ENCODE peak calls at places on chromosomes 3 and 15, in seven cellular contexts. One of them, this sample, is unnamed. For H3K27me3, the result is how much of the 10 kb centered on the place peaks cover.

GRCh38 chr15:61685513-61685912 is 374.7 kb downstream of the VPS13C start:
- DNase-seq in lung: no peak
- DNase-seq in neural progenitor cell: no peak
- DNase-seq in IMR-90: no peak
- DNase-seq in psoas muscle: no peak
- DNase-seq in CD8-positive, alpha-beta T cell: no peak
- DNase-seq in heart right ventricle: no peak
- DNase-seq in this sample: no peak

GRCh38 chr3:56962200-56962599 is 98.3 kb upstream of the SPATA12 start:
- DNase-seq in lung: no peak
- DNase-seq in neural progenitor cell: no peak
- DNase-seq in IMR-90: no peak
- DNase-seq in psoas muscle: no peak
- DNase-seq in CD8-positive, alpha-beta T cell: no peak
- DNase-seq in heart right ventricle: no peak
- DNase-seq in this sample: no peak

GRCh38 chr3:151446002-151446340 is 14.9 kb downstream of the IGSF10 start:
- DNase-seq in lung: no peak
- DNase-seq in neural progenitor cell: no peak
- DNase-seq in IMR-90: no peak
- DNase-seq in psoas muscle: no peak
- DNase-seq in CD8-positive, alpha-beta T cell: no peak
- DNase-seq in heart right ventricle: no peak
- DNase-seq in this sample: no peak

GRCh38 chr3:20648921-20649381 is 462.9 kb upstream of the SGO1 start:
- DNase-seq in lung: no peak
- DNase-seq in neural progenitor cell: no peak
- DNase-seq in IMR-90: peak
- DNase-seq in psoas muscle: no peak
- DNase-seq in CD8-positive, alpha-beta T cell: no peak
- DNase-seq in heart right ventricle: no peak
- DNase-seq in this sample: no peak

GRCh38 chr15:60009581-60010379 is 5.7 kb downstream of the FOXB1 start:
- DNase-seq in lung: no peak
- DNase-seq in neural progenitor cell: peak
- DNase-seq in IMR-90: no peak
- DNase-seq in psoas muscle: no peak
- DNase-seq in CD8-positive, alpha-beta T cell: no peak
- DNase-seq in heart right ventricle: no peak
- DNase-seq in this sample: no peak

GRCh38 chr15:45174577-45174976 is 13.2 kb downstream of the SHF start:
- DNase-seq in lung: no peak
- DNase-seq in neural progenitor cell: no peak
- DNase-seq in IMR-90: no peak
- DNase-seq in psoas muscle: no peak
- DNase-seq in CD8-positive, alpha-beta T cell: no peak
- DNase-seq in heart right ventricle: no peak
- DNase-seq in this sample: no peak

GRCh38 chr3:33438871-33439270 is 1.3 kb downstream of the UBP1 start:
- DNase-seq in lung: no peak
- DNase-seq in neural progenitor cell: no peak
- DNase-seq in IMR-90: peak
- DNase-seq in psoas muscle: no peak
- DNase-seq in CD8-positive, alpha-beta T cell: no peak
- DNase-seq in heart right ventricle: no peak
- DNase-seq in this sample: no peak

GRCh38 chr15:48790716-48791115 is 20.2 kb downstream of the CEP152 start:
- DNase-seq in lung: no peak
- DNase-seq in neural progenitor cell: no peak
- DNase-seq in IMR-90: no peak
- DNase-seq in psoas muscle: no peak
- DNase-seq in CD8-positive, alpha-beta T cell: no peak
- DNase-seq in heart right ventricle: no peak
- DNase-seq in this sample: no peak

GRCh38 chr3:196163687-196164493 is 47.3 kb downstream of the ZDHHC19 start:
- DNase-seq in lung: peak
- DNase-seq in neural progenitor cell: no peak
- DNase-seq in IMR-90: no peak
- DNase-seq in psoas muscle: peak
- DNase-seq in CD8-positive, alpha-beta T cell: no peak
- DNase-seq in heart right ventricle: peak
- DNase-seq in this sample: no peak

GRCh38 chr3:87052499-87053260 is 61.7 kb upstream of the VGLL3 start:
- DNase-seq in lung: no peak
- DNase-seq in neural progenitor cell: peak
- DNase-seq in IMR-90: no peak
- DNase-seq in psoas muscle: peak
- DNase-seq in CD8-positive, alpha-beta T cell: no peak
- DNase-seq in heart right ventricle: no peak
- DNase-seq in this sample: no peak

GRCh38 chr3:131306242-131306641 is 75.3 kb upstream of the NUDT16 start:
- DNase-seq in lung: no peak
- DNase-seq in neural progenitor cell: no peak
- DNase-seq in IMR-90: no peak
- DNase-seq in psoas muscle: no peak
- DNase-seq in CD8-positive, alpha-beta T cell: no peak
- DNase-seq in heart right ventricle: no peak
- DNase-seq in this sample: no peak

GRCh38 chr15:36332301-36332700 is 247.1 kb upstream of the CDIN1 start:
- DNase-seq in lung: no peak
- DNase-seq in neural progenitor cell: no peak
- DNase-seq in IMR-90: peak
- DNase-seq in psoas muscle: no peak
- DNase-seq in CD8-positive, alpha-beta T cell: no peak
- DNase-seq in heart right ventricle: no peak
- DNase-seq in this sample: no peak

GRCh38 chr3:41239587-41239986 is 40.3 kb downstream of the CTNNB1 start:
- DNase-seq in lung: no peak
- DNase-seq in neural progenitor cell: no peak
- DNase-seq in IMR-90: no peak
- DNase-seq in psoas muscle: no peak
- DNase-seq in CD8-positive, alpha-beta T cell: no peak
- DNase-seq in heart right ventricle: no peak
- DNase-seq in this sample: no peak

GRCh38 chr3:29889230-29889629 is 608.4 kb downstream of the RBMS3 start:
- DNase-seq in lung: no peak
- DNase-seq in neural progenitor cell: no peak
- DNase-seq in IMR-90: peak
- DNase-seq in psoas muscle: no peak
- DNase-seq in CD8-positive, alpha-beta T cell: no peak
- DNase-seq in heart right ventricle: no peak
- DNase-seq in this sample: no peak

GRCh38 chr3:127483902-127484591 is 106.5 kb downstream of the TPRA1 start:
- DNase-seq in lung: no peak
- DNase-seq in neural progenitor cell: no peak
- DNase-seq in IMR-90: no peak
- DNase-seq in psoas muscle: no peak
- DNase-seq in CD8-positive, alpha-beta T cell: no peak
- DNase-seq in heart right ventricle: no peak
- DNase-seq in this sample: peak

GRCh38 chr3:139715736-139716135 is 38.0 kb upstream of the NMNAT3 start:
- DNase-seq in lung: no peak
- DNase-seq in neural progenitor cell: no peak
- DNase-seq in IMR-90: no peak
- DNase-seq in psoas muscle: no peak
- DNase-seq in CD8-positive, alpha-beta T cell: no peak
- DNase-seq in heart right ventricle: no peak
- DNase-seq in this sample: no peak

GRCh38 chr15:44780608-44781007 is 44.3 kb downstream of the TRIM69 start:
- DNase-seq in lung: no peak
- DNase-seq in neural progenitor cell: no peak
- DNase-seq in IMR-90: no peak
- DNase-seq in psoas muscle: no peak
- DNase-seq in CD8-positive, alpha-beta T cell: no peak
- DNase-seq in heart right ventricle: no peak
- DNase-seq in this sample: no peak

GRCh38 chr15:55552926-55553325 is 35.2 kb downstream of the PYGO1 start:
- DNase-seq in lung: no peak
- DNase-seq in neural progenitor cell: peak
- DNase-seq in IMR-90: peak
- DNase-seq in psoas muscle: peak
- DNase-seq in CD8-positive, alpha-beta T cell: no peak
- DNase-seq in heart right ventricle: peak
- DNase-seq in this sample: no peak

GRCh38 chr3:140708815-140709214 is 31.0 kb downstream of the TRIM42 start:
- DNase-seq in lung: no peak
- DNase-seq in neural progenitor cell: no peak
- DNase-seq in IMR-90: no peak
- DNase-seq in psoas muscle: no peak
- DNase-seq in CD8-positive, alpha-beta T cell: no peak
- DNase-seq in heart right ventricle: no peak
- DNase-seq in this sample: no peak

GRCh38 chr3:131731709-131732108 is 228.9 kb upstream of the MRPL3 start:
- DNase-seq in lung: no peak
- DNase-seq in neural progenitor cell: no peak
- DNase-seq in IMR-90: no peak
- DNase-seq in psoas muscle: no peak
- DNase-seq in CD8-positive, alpha-beta T cell: no peak
- DNase-seq in heart right ventricle: no peak
- DNase-seq in this sample: no peak

GRCh38 chr3:140717915-140718314 is 40.1 kb downstream of the TRIM42 start:
- DNase-seq in lung: no peak
- DNase-seq in neural progenitor cell: no peak
- DNase-seq in IMR-90: no peak
- DNase-seq in psoas muscle: no peak
- DNase-seq in CD8-positive, alpha-beta T cell: no peak
- DNase-seq in heart right ventricle: no peak
- DNase-seq in this sample: no peak

GRCh38 chr15:98881526-98882517 is 125.8 kb downstream of the PGPEP1L start:
- DNase-seq in lung: no peak
- DNase-seq in neural progenitor cell: peak
- DNase-seq in IMR-90: peak
- DNase-seq in psoas muscle: no peak
- DNase-seq in CD8-positive, alpha-beta T cell: no peak
- DNase-seq in heart right ventricle: no peak
- DNase-seq in this sample: no peak

GRCh38 chr3:62525276-62525675 is 151.9 kb upstream of the FEZF2 start:
- DNase-seq in lung: no peak
- DNase-seq in neural progenitor cell: no peak
- DNase-seq in IMR-90: peak
- DNase-seq in psoas muscle: no peak
- DNase-seq in CD8-positive, alpha-beta T cell: no peak
- DNase-seq in heart right ventricle: no peak
- DNase-seq in this sample: no peak

GRCh38 chr15:67149859-67150824 is 84.7 kb downstream of the SMAD3 start:
- DNase-seq in lung: peak
- DNase-seq in neural progenitor cell: peak
- DNase-seq in IMR-90: peak
- DNase-seq in psoas muscle: peak
- DNase-seq in CD8-positive, alpha-beta T cell: no peak
- DNase-seq in heart right ventricle: peak
- DNase-seq in this sample: peak

GRCh38 chr3:134300520-134300919 is 49.9 kb upstream of the RYK start:
- DNase-seq in lung: no peak
- DNase-seq in neural progenitor cell: peak
- DNase-seq in IMR-90: no peak
- DNase-seq in psoas muscle: no peak
- DNase-seq in CD8-positive, alpha-beta T cell: no peak
- DNase-seq in heart right ventricle: no peak
- DNase-seq in this sample: no peak
- TF ChIP-seq CTCF in lung: no peak
- TF ChIP-seq CTCF in neural progenitor cell: peak
- TF ChIP-seq CTCF in IMR-90: peak
- TF ChIP-seq CTCF in psoas muscle: no peak
- TF ChIP-seq CTCF in CD8-positive, alpha-beta T cell: no peak
- TF ChIP-seq CTCF in heart right ventricle: peak
- TF ChIP-seq CTCF in this sample: no peak

DNA sequence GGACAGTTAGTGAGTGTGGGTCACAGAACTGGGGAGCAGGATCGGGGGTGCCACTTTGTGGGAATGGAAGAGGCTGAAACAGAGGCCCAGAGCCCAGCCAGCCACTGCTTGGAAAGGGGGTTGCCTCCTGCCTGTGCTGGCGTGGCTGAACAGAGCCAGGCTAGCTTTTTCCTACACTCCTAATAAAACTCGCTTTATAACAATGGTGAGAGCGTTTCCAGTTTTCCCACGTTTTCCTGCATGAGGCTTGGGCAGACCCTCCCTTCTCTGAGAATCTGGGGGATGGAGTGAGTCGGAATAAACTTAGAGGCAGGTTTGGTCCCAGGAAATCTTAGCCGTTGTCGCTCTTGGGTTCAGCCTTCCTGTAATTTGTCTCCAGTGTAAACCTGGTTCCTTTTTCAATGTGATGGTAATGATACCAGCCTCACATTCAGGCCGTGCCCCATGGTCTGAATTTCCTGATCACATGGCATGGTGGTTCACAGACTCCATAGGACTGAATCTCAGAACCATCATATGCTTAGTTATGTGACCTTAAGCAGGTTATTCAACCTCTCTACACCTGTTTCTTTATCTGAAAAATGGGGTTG is 6.5 kb upstream of the FGD5 start:
- DNase-seq in lung: no peak
- DNase-seq in neural progenitor cell: no peak
- DNase-seq in IMR-90: no peak
- DNase-seq in psoas muscle: peak
- DNase-seq in CD8-positive, alpha-beta T cell: no peak
- DNase-seq in heart right ventricle: no peak
- DNase-seq in this sample: no peak
- H3K27me3 ChIP-seq in lung: under half
- H3K27me3 ChIP-seq in neural progenitor cell: half or more
- H3K27me3 ChIP-seq in IMR-90: under half
- H3K27me3 ChIP-seq in psoas muscle: under half
- H3K27me3 ChIP-seq in CD8-positive, alpha-beta T cell: under half
- H3K27me3 ChIP-seq in heart right ventricle: under half
- H3K27me3 ChIP-seq in this sample: under half

DNA sequence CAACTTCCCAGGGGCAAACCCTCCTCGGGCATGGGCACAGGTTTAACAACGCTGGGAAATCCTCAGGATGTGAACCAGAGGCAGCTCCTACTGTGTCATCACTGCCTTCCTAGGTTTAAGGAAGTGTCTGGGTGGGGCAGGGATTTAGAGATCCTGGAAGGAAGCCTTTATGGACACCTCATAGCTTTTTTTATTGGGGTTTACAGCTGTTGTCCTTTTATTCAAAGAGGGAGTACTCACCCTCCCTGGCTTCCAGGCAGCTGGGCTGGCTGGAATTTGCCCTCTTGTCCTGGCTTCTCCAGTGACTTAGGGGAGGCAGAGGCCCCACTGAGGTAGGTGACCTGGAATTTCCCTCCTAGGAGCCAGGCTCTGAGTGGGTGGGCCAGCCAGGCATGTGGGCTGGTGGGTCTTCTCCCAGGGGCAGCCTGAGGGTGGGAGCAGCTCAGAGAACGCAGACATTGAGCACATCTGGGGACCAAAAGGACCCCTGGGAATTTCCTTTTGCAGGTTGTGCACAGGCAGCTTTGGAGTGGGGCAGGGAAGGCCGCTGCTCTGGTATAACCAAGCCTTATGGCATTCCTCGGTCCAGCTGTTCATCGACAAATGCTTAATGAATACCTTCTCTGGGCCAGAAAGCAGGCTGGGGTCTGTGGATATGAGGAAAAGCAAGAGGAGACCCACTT is 13.5 kb upstream of the FAM3D start:
- DNase-seq in lung: no peak
- DNase-seq in neural progenitor cell: no peak
- DNase-seq in IMR-90: no peak
- DNase-seq in psoas muscle: no peak
- DNase-seq in CD8-positive, alpha-beta T cell: no peak
- DNase-seq in heart right ventricle: no peak
- DNase-seq in this sample: no peak
- H3K4me3 ChIP-seq in lung: no peak
- H3K4me3 ChIP-seq in neural progenitor cell: no peak
- H3K4me3 ChIP-seq in IMR-90: no peak
- H3K4me3 ChIP-seq in psoas muscle: no peak
- H3K4me3 ChIP-seq in CD8-positive, alpha-beta T cell: no peak
- H3K4me3 ChIP-seq in heart right ventricle: no peak
- H3K4me3 ChIP-seq in this sample: no peak

GRCh38 chr15:64740361-64741170 is 34.8 kb downstream of the RBPMS2 start:
- DNase-seq in lung: peak
- DNase-seq in neural progenitor cell: no peak
- DNase-seq in IMR-90: peak
- DNase-seq in psoas muscle: no peak
- DNase-seq in CD8-positive, alpha-beta T cell: no peak
- DNase-seq in heart right ventricle: peak
- DNase-seq in this sample: peak
- TF ChIP-seq CTCF in lung: no peak
- TF ChIP-seq CTCF in neural progenitor cell: peak
- TF ChIP-seq CTCF in IMR-90: peak
- TF ChIP-seq CTCF in psoas muscle: no peak
- TF ChIP-seq CTCF in CD8-positive, alpha-beta T cell: no peak
- TF ChIP-seq CTCF in heart right ventricle: peak
- TF ChIP-seq CTCF in this sample: no peak